ENCODE peak calls at places on chromosomes 4 and X, in six cellular contexts. L, E, X, B, T and G are unnamed samples.

GRCh38 chr4:184450045-184450444 is 24.3 kb downstream of the IRF2 start:
- ATAC-seq in L (no peak), E (no peak), X (peak; percentile 43), B (no peak), T (no peak), G (no peak)

GRCh38 chrX:9816094-9816700 is 30.0 kb downstream of the SHROOM2 start:
- ATAC-seq in L (no peak), E (no peak), X (no peak), B (no peak), T (no peak), G (no peak)

GRCh38 chr4:60133414-60133813 is 1066.7 kb upstream of the ADGRL3 start:
- ATAC-seq in L (no peak), E (no peak), X (no peak), B (no peak), T (no peak), G (peak; percentile 81)

GRCh38 chr4:128601992-128602695 is 207.4 kb upstream of the JADE1 start:
- ATAC-seq in L (no peak), E (no peak), X (peak; percentile 42), B (no peak), T (no peak), G (no peak)

GRCh38 chrX:151153086-151153485 is 23.3 kb upstream of the GPR50 start:
- ATAC-seq in L (no peak), E (no peak), X (no peak), B (no peak), T (no peak), G (peak; percentile 29)

GRCh38 chrX:43706786-43707185 is 50.7 kb downstream of the MAOA start:
- ATAC-seq in L (no peak), E (no peak), X (no peak), B (no peak), T (no peak), G (no peak)

GRCh38 chr4:112112590-112113170 is 32.6 kb upstream of the FAM241A start:
- ATAC-seq in L (no peak), E (no peak), X (no peak), B (peak; percentile 63), T (peak; percentile 24), G (no peak)

GRCh38 chrX:2665387-2666304 is 25.4 kb upstream of the CD99 start:
- ATAC-seq in L (no peak), E (no peak), X (no peak), B (peak; percentile 92), T (no peak), G (no peak)

GRCh38 chrX:20116575-20117240 is at the start of gene MAP7D2:
- ATAC-seq in L (no peak), E (no peak), X (peak; percentile 34), B (peak; percentile 78), T (no peak), G (peak; percentile 15)

GRCh38 chr4:168221298-168221697 is 97.3 kb downstream of the DDX60 start:
- ATAC-seq in L (no peak), E (no peak), X (no peak), B (no peak), T (no peak), G (no peak)

GRCh38 chr4:26351685-26352084 is 30.9 kb downstream of the RBPJ start:
- ATAC-seq in L (peak; percentile 23), E (no peak), X (no peak), B (no peak), T (no peak), G (no peak)

GRCh38 chr4:8359193-8359592 is 81.3 kb downstream of the ACOX3 start:
- ATAC-seq in L (no peak), E (no peak), X (no peak), B (no peak), T (no peak), G (no peak)

GRCh38 chr4:158871050-158871724 is 102.4 kb downstream of the FNIP2 start:
- ATAC-seq in L (no peak), E (no peak), X (peak; percentile 35), B (no peak), T (no peak), G (no peak)

GRCh38 chr4:10552591-10553280 is 95.5 kb upstream of the ZNF518B start:
- ATAC-seq in L (no peak), E (no peak), X (no peak), B (no peak), T (no peak), G (no peak)

GRCh38 chr4:4810778-4811177 is 48.7 kb upstream of the MSX1 start:
- ATAC-seq in L (no peak), E (no peak), X (no peak), B (no peak), T (no peak), G (no peak)

GRCh38 chrX:118884552-118885138 is 61.0 kb downstream of the ZCCHC12 start:
- ATAC-seq in L (no peak), E (no peak), X (no peak), B (peak; percentile 45), T (no peak), G (no peak)

GRCh38 chr4:8419222-8420041 is 21.1 kb downstream of the ACOX3 start:
- ATAC-seq in L (peak; percentile 23), E (peak; percentile 89), X (peak; percentile 86), B (no peak), T (peak; percentile 88), G (peak; percentile 45)

GRCh38 chr4:88104902-88105610 is 53.4 kb downstream of the ABCG2 start:
- ATAC-seq in L (no peak), E (no peak), X (no peak), B (no peak), T (no peak), G (no peak)

GRCh38 chrX:40784516-40785151 is 49.3 kb upstream of the MED14 start:
- ATAC-seq in L (no peak), E (no peak), X (no peak), B (peak; percentile 89), T (no peak), G (peak; percentile 33)

GRCh38 chrX:137742846-137743245 is 176.9 kb downstream of the ZIC3 start:
- ATAC-seq in L (no peak), E (no peak), X (no peak), B (no peak), T (no peak), G (no peak)

GRCh38 chr4:173415885-173416658 is 17.2 kb upstream of the SCRG1 start:
- ATAC-seq in L (peak; percentile 39), E (no peak), X (no peak), B (peak; percentile 35), T (peak; percentile 88), G (peak; percentile 27)

GRCh38 chrX:57103489-57103888 is 17.9 kb downstream of the SPIN2B start:
- ATAC-seq in L (no peak), E (no peak), X (no peak), B (no peak), T (no peak), G (no peak)

GRCh38 chr4:6271701-6272465 is 2.2 kb downstream of the WFS1 start:
- ATAC-seq in L (no peak), E (no peak), X (no peak), B (no peak), T (peak; percentile 67), G (no peak)

GRCh38 chr4:165192956-165193355 is 14.4 kb upstream of the KLHL2 start:
- ATAC-seq in L (no peak), E (no peak), X (no peak), B (no peak), T (no peak), G (no peak)

GRCh38 chr4:55469979-55470378 is 74.2 kb downstream of the TMEM165 start:
- ATAC-seq in L (no peak), E (no peak), X (no peak), B (no peak), T (no peak), G (peak; percentile 47)

GRCh38 chr4:186627226-186627865 is 72.0 kb upstream of the MTNR1A start:
- ATAC-seq in L (no peak), E (peak; percentile 55), X (no peak), B (peak; percentile 33), T (no peak), G (peak; percentile 48)

GRCh38 chr4:108454227-108454626 is 166.1 kb upstream of the RPL34 start:
- ATAC-seq in L (no peak), E (no peak), X (no peak), B (no peak), T (no peak), G (no peak)

GRCh38 chr4:113292371-113293042 is 243.1 kb downstream of the ANK2 start:
- ATAC-seq in L (no peak), E (no peak), X (peak; percentile 72), B (no peak), T (peak; percentile 58), G (no peak)

GRCh38 chrX:27987862-27988646 is 6.8 kb upstream of the DCAF8L1 start:
- ATAC-seq in L (no peak), E (no peak), X (no peak), B (peak; percentile 67), T (no peak), G (no peak)

GRCh38 chrX:117633277-117633676 is 483.3 kb downstream of the KLHL13 start:
- ATAC-seq in L (no peak), E (no peak), X (no peak), B (no peak), T (no peak), G (no peak)

GRCh38 chr4:77152421-77152820 is 4.6 kb upstream of the CCNG2 start:
- ATAC-seq in L (no peak), E (no peak), X (no peak), B (no peak), T (no peak), G (no peak)

GRCh38 chrX:72621619-72622485 is 49.2 kb upstream of the HDAC8 start:
- ATAC-seq in L (no peak), E (peak; percentile 84), X (no peak), B (no peak), T (no peak), G (peak; percentile 50)

GRCh38 chr4:178395798-178396197 is 953.6 kb upstream of the AGA start:
- ATAC-seq in L (no peak), E (no peak), X (no peak), B (peak; percentile 52), T (no peak), G (no peak)